ENCODE peak calls at places on chromosomes 7 and 10, in seven cellular contexts. N is PC-9; H is lower lobe of right lung; M is MM.1S; R is brain microvascular endothelial cell; Y is CD8-positive, alpha-beta memory T cell; E is naive thymus-derived CD4-positive, alpha-beta T cell. I is an unnamed sample.

GRCh38 chr7:143408686-143409551 is at the start of gene EPHA1:
- DNase-seq in N (peak), H (peak), M (peak), R (no peak), Y (peak), E (peak), I (peak)

GRCh38 chr10:60817135-60817805 is 39.0 kb downstream of the CDK1 start:
- DNase-seq in N (no peak), H (no peak), M (peak), R (peak), Y (no peak), E (no peak), I (no peak)

GRCh38 chr10:103044942-103045489 is 126.9 kb downstream of the CNNM2 start:
- DNase-seq in N (no peak), H (no peak), M (no peak), R (peak), Y (no peak), E (no peak), I (no peak)

GRCh38 chr7:142457146-142457703 is 199.4 kb upstream of the PRSS58 start:
- DNase-seq in N (no peak), H (no peak), M (no peak), R (no peak), Y (no peak), E (no peak), I (no peak)

GRCh38 chr10:129523723-129524316 is 56.8 kb downstream of the MGMT start:
- DNase-seq in N (no peak), H (no peak), M (no peak), R (no peak), Y (no peak), E (no peak), I (no peak)

GRCh38 chr10:99339077-99339476 is 9.9 kb downstream of the CNNM1 start:
- DNase-seq in N (no peak), H (no peak), M (no peak), R (no peak), Y (no peak), E (no peak), I (no peak)

GRCh38 chr10:482848-483247 is 206.6 kb downstream of the DIP2C start:
- DNase-seq in N (no peak), H (no peak), M (no peak), R (no peak), Y (no peak), E (no peak), I (no peak)

GRCh38 chr10:92567952-92568600 is 5.8 kb downstream of the IDE start:
- DNase-seq in N (no peak), H (no peak), M (no peak), R (no peak), Y (no peak), E (no peak), I (no peak)

GRCh38 chr7:110448918-110449317 is 642.0 kb upstream of the LRRN3 start:
- DNase-seq in N (no peak), H (no peak), M (no peak), R (no peak), Y (no peak), E (no peak), I (no peak)

GRCh38 chr7:113100091-113100723 is 13.6 kb upstream of the GPR85 start:
- DNase-seq in N (no peak), H (no peak), M (no peak), R (peak), Y (no peak), E (no peak), I (no peak)

GRCh38 chr7:81420526-81420925 is 349.3 kb downstream of the HGF start:
- DNase-seq in N (no peak), H (no peak), M (no peak), R (no peak), Y (no peak), E (no peak), I (no peak)

GRCh38 chr10:24465124-24465874 is 256.4 kb downstream of the KIAA1217 start:
- DNase-seq in N (peak), H (no peak), M (no peak), R (peak), Y (no peak), E (no peak), I (no peak)

GRCh38 chr10:32795598-32796183 is 162.3 kb downstream of the ITGB1 start:
- DNase-seq in N (peak), H (no peak), M (peak), R (no peak), Y (no peak), E (peak), I (no peak)

GRCh38 chr7:66307591-66308215 is 102.6 kb downstream of the TPST1 start:
- DNase-seq in N (no peak), H (no peak), M (no peak), R (peak), Y (no peak), E (no peak), I (no peak)

GRCh38 chr10:93106631-93107072 is 33.0 kb downstream of the CYP26A1 start:
- DNase-seq in N (no peak), H (no peak), M (no peak), R (peak), Y (no peak), E (no peak), I (no peak)

GRCh38 chr10:117318909-117319308 is 56.3 kb downstream of the PDZD8 start:
- DNase-seq in N (no peak), H (no peak), M (no peak), R (no peak), Y (no peak), E (peak), I (no peak)

GRCh38 chr10:14052926-14053325 is 277.8 kb downstream of the FRMD4A start:
- DNase-seq in N (no peak), H (no peak), M (no peak), R (no peak), Y (no peak), E (no peak), I (no peak)

GRCh38 chr7:104936546-104936945 is 77.5 kb upstream of the KMT2E start:
- DNase-seq in N (no peak), H (no peak), M (peak), R (no peak), Y (no peak), E (no peak), I (no peak)

GRCh38 chr7:47610506-47611044 is 28.7 kb upstream of the TNS3 start:
- DNase-seq in N (no peak), H (no peak), M (no peak), R (peak), Y (no peak), E (no peak), I (no peak)

GRCh38 chr7:158649279-158649678 is 55.3 kb downstream of the NCAPG2 start:
- DNase-seq in N (peak), H (no peak), M (no peak), R (peak), Y (no peak), E (no peak), I (no peak)

GRCh38 chr10:101021692-101022251 is 9.2 kb downstream of the PDZD7 start:
- DNase-seq in N (no peak), H (no peak), M (no peak), R (no peak), Y (no peak), E (no peak), I (no peak)

GRCh38 chr7:2213551-2214215 is 19.1 kb downstream of the MAD1L1 start:
- DNase-seq in N (no peak), H (peak), M (no peak), R (no peak), Y (no peak), E (no peak), I (no peak)

GRCh38 chr10:110651044-110651958 is 7.2 kb downstream of the RBM20 start:
- DNase-seq in N (no peak), H (no peak), M (no peak), R (peak), Y (no peak), E (no peak), I (no peak)

GRCh38 chr10:79274279-79275104 is 72.8 kb upstream of the PPIF start:
- DNase-seq in N (no peak), H (peak), M (no peak), R (no peak), Y (no peak), E (no peak), I (no peak)

GRCh38 chr10:29041512-29042150 is 247.2 kb upstream of the LYZL1 start:
- DNase-seq in N (no peak), H (no peak), M (no peak), R (no peak), Y (no peak), E (no peak), I (no peak)

GRCh38 chr10:13105184-13105583 is 5.2 kb downstream of the OPTN start:
- DNase-seq in N (no peak), H (no peak), M (no peak), R (no peak), Y (no peak), E (no peak), I (no peak)

GRCh38 chr10:132341017-132341416 is 9.0 kb downstream of the LRRC27 start:
- DNase-seq in N (no peak), H (no peak), M (no peak), R (no peak), Y (no peak), E (no peak), I (no peak)

GRCh38 chr7:105654994-105655900 is 74.0 kb upstream of the EFCAB10 start:
- DNase-seq in N (no peak), H (no peak), M (peak), R (no peak), Y (no peak), E (no peak), I (no peak)

GRCh38 chr10:94617389-94617944 is 66.1 kb upstream of the CYP2C18 start:
- DNase-seq in N (peak), H (no peak), M (no peak), R (no peak), Y (no peak), E (no peak), I (no peak)

GRCh38 chr10:34719746-34720145 is 95.3 kb downstream of the PARD3 start:
- DNase-seq in N (no peak), H (no peak), M (no peak), R (no peak), Y (no peak), E (no peak), I (no peak)
- H3K27ac ChIP-seq in N (peak), H (no peak), M (no peak), R (no peak), Y (no peak), E (no peak), I (no peak)

DNA sequence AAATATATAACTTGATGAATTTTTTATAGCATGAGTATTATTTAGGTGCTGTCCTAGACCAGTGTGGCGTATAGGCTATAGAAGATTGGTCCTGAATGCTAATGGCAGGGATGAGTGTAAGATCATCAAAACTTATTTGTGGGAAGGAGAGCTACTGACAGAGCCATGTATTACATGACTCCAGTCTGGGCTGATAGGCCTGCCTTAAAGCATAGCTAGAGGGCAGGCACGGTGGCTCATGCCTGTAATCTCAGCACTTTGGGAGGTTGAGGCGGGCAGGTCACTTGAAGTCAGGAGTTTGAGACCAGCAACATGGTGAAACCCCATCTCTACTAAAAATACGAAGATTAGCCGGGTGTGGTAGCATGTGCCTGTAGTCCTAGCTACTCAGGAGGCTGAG is 198.1 kb upstream of the KLF14 start:
- DNase-seq in N (no peak), H (no peak), M (no peak), R (no peak), Y (no peak), E (no peak), I (no peak)
- H3K4me3 ChIP-seq in N (no peak), H (no peak), M (no peak), R (no peak), Y (no peak), E (no peak), I (no peak)

DNA sequence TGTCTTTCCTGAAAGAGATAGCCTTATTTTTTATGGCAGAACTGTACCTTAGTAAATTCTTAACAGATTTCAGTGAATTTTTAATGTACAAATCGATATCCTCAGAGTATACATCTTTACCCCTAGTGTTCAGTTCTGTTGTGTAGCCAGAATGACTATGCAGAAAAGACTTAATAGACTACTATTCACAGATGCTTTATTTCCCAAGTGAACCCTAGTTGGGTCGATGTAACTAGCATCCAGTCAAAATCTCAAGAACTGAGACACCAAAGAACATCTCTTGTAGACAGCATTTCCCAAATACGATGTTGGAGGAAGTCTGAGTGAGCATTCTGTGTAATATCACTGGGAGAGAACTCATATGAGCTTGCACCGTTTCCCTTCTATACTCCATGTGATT is 1.5 kb downstream of the AKR1C3 start:
- DNase-seq in N (no peak), H (no peak), M (no peak), R (no peak), Y (no peak), E (no peak), I (no peak)
- H3K27ac ChIP-seq in N (peak), H (no peak), M (no peak), R (no peak), Y (no peak), E (no peak), I (no peak)

GRCh38 chr10:21510218-21511070 is 15.0 kb downstream of the SKIDA1 start:
- DNase-seq in N (no peak), H (no peak), M (no peak), R (no peak), Y (no peak), E (no peak), I (no peak)
- H3K4me3 ChIP-seq in N (no peak), H (peak), M (no peak), R (peak), Y (no peak), E (no peak), I (peak)

DNA sequence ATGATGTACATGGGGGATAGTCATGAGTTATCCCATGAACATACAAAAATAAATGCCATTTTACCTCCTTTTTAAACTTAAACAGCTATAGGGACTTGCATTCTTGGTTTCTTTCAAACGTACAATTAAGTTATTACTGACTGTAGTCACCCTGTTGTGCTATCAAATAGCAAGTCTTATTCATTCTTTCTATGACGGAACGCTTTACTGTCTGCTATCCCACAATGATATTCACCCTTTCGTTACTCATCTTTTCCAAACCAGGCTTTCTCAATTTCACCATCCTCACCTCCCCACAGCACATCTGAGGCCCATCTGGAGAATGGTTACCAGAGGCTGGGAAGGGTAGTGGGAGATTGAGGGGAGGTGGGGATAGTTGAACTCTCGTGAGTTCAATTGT is 218.8 kb downstream of the PHF14 start:
- DNase-seq in N (no peak), H (no peak), M (no peak), R (peak), Y (no peak), E (no peak), I (no peak)
- H3K27ac ChIP-seq in N (no peak), H (peak), M (no peak), R (no peak), Y (no peak), E (no peak), I (no peak)

GRCh38 chr10:114881916-114882315 is 56.1 kb upstream of the TRUB1 start:
- DNase-seq in N (no peak), H (no peak), M (no peak), R (peak), Y (no peak), E (no peak), I (no peak)

GRCh38 chr10:114879093-114879492 is 57.5 kb downstream of the FHIP2A start:
- DNase-seq in N (no peak), H (no peak), M (no peak), R (no peak), Y (no peak), E (no peak), I (no peak)

GRCh38 chr10:114881462-114881861 is 56.5 kb upstream of the TRUB1 start:
- DNase-seq in N (no peak), H (no peak), M (no peak), R (no peak), Y (no peak), E (no peak), I (no peak)

GRCh38 chr10:114877301-114877644 is 55.7 kb downstream of the FHIP2A start:
- DNase-seq in N (no peak), H (no peak), M (no peak), R (no peak), Y (no peak), E (no peak), I (no peak)

DNA sequence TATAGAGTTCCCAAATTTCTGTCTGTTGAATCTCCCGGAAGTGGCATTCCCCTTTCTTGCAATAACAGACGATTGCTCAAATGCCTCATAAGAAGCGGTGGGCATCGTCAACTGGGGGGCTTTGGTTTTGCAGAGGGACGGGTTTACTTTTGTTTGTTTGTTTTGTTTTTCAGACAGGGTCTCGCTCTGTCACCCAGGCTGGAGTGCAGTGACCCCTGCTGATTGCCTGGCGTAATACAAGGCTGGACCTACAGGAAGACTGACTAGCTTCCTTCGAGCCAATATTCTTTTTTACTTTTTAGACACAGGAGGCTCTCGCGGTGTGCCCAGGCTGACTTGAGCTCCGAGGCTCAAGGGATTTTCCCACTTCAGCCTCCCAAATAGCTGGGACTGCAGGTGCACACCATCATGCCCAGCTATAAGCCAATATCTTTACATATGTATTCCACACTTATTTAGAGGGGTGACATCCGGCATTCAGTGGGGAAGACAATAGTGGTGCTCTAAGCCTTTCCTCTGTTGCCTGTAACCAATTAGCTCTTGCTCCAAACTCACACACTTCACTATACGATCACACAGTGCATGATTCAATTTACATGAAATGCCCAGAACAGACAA is 58.1 kb downstream of the FHIP2A start:
- DNase-seq in N (no peak), H (no peak), M (peak), R (no peak), Y (peak), E (peak), I (no peak)
- H3K4me3 ChIP-seq in N (no peak), H (no peak), M (peak), R (no peak), Y (no peak), E (no peak), I (no peak)

DNA sequence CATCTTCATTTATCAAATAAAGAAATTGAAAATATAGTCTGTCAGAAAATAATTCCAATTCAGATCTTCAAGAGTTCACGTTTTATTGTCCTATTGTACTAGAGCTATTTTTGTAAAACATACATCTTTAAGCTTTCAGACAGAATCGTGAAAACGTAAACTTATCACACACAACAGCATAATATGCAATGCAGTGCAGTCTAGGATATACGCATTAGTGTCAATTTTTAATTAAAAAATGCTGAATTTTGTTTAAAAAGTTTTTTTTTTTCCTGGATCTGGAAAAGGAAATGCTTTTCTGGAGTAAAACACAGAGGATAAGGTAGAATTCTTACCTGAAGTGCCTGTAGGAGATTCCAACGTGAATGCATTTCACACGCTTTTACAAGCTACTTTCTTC is 458.2 kb upstream of the KLF6 start:
- DNase-seq in N (no peak), H (no peak), M (no peak), R (no peak), Y (no peak), E (no peak), I (no peak)
- H3K27ac ChIP-seq in N (peak), H (peak), M (peak), R (peak), Y (no peak), E (no peak), I (no peak)

I was measured in iPS DF 6.9.